ENCODE peak calls at places on chromosomes 5 and 9, in four cellular contexts. R, Y, T and F are unnamed samples. For H3K4me1 and H3K27me3, the result is how much of the 10 kb centered on the place peaks cover.

GRCh38 chr9:125743687-125744428 is 3.3 kb upstream of the PBX3 start:
- DNase-seq in Y (no peak), T (no peak), R (no peak), F (no peak)

GRCh38 chr5:66722653-66723052 is 126.5 kb downstream of the MAST4 start:
- DNase-seq in T (no peak), R (no peak), Y (no peak), F (no peak)

GRCh38 chr9:115649991-115650472 is 503.6 kb upstream of the PAPPA start:
- DNase-seq in R (no peak), T (peak), Y (no peak), F (no peak)

GRCh38 chr5:178398856-178399722 is 166.5 kb upstream of the PHYKPL start:
- DNase-seq in T (no peak), Y (no peak), R (no peak), F (no peak)

GRCh38 chr5:61969347-61969746 is 336.7 kb upstream of the KIF2A start:
- DNase-seq in R (no peak), Y (no peak), T (no peak), F (peak)

GRCh38 chr9:87710448-87710847 is 15.5 kb upstream of the CTSL start:
- DNase-seq in Y (no peak), R (no peak), T (no peak), F (no peak)

GRCh38 chr9:123998278-123998925 is 13.2 kb upstream of the LHX2 start:
- DNase-seq in R (no peak), Y (no peak), T (no peak), F (peak)

GRCh38 chr5:127332250-127332649 is 41.7 kb downstream of the MEGF10 start:
- DNase-seq in Y (no peak), R (no peak), T (no peak), F (peak)

GRCh38 chr9:129052592-129052991 is 16.2 kb downstream of the MIGA2 start:
- DNase-seq in Y (no peak), T (no peak), R (no peak), F (no peak)

GRCh38 chr5:136000937-136001336 is 27.9 kb upstream of the TGFBI start:
- DNase-seq in Y (no peak), R (no peak), T (no peak), F (no peak)

GRCh38 chr9:130893250-130894101 is 3.1 kb downstream of the QRFP start:
- DNase-seq in R (peak), T (no peak), Y (no peak), F (peak)

GRCh38 chr5:18742830-18743229 is 1108.6 kb downstream of the TAF11L14 start:
- DNase-seq in Y (no peak), R (no peak), T (no peak), F (no peak)

GRCh38 chr9:78115073-78115472 is 83.5 kb upstream of the GNAQ start:
- DNase-seq in Y (no peak), T (no peak), R (no peak), F (peak)
- H3K56ac ChIP-seq in Y (no peak), T (no peak), R (no peak), F (no peak)

DNA sequence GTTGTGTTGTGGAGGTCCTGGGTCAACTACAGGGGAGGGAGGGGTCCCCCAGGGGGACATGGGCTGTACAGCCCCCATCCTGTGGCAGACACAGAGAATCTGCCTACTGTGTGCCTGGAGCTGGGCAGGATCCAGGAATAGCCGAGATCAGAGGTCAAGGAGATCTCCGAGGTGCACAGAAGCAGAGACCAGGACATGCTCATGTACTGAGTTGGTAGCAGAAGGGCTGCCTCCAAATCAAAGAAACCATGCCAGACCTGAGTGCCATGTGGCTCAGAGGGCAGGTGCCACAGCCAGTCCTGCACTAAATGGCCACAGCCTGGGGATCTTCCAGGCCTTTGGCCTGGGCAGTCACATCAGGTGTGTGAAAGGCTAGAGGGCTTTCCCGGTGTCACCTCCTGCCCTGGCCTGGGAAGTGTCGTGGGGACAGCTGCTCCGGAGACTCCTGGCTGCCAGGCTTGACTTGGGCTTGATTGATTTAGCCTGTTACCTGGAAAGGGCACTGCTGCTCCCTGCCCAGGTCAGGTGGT is 27.8 kb downstream of the GSN start:
- DNase-seq in Y (no peak), T (no peak), R (no peak), F (no peak)
- H3K4me1 ChIP-seq in Y (under half), T (under half), R (under half), F (under half)

GRCh38 chr5:2755371-2755715 is 3.9 kb upstream of the IRX2 start:
- DNase-seq in R (no peak), Y (no peak), T (no peak), F (no peak)
- H3K27me3 ChIP-seq in R (under half), Y (under half), T (under half), F (under half)

GRCh38 chr5:142944140-142944539 is 174.0 kb downstream of the ARHGAP26 start:
- DNase-seq in Y (no peak), T (peak), R (no peak), F (no peak)

GRCh38 chr5:142947427-142947709 is 177.2 kb downstream of the ARHGAP26 start:
- DNase-seq in Y (no peak), T (no peak), R (no peak), F (no peak)

GRCh38 chr5:142945845-142946244 is 175.7 kb downstream of the ARHGAP26 start:
- DNase-seq in R (no peak), T (no peak), Y (no peak), F (no peak)

GRCh38 chr5:142946547-142947426 is 176.6 kb downstream of the ARHGAP26 start:
- DNase-seq in Y (no peak), R (no peak), T (no peak), F (no peak)

GRCh38 chr5:142945321-142945720 is 175.1 kb downstream of the ARHGAP26 start:
- DNase-seq in Y (no peak), T (no peak), R (no peak), F (no peak)
- H3K56ac ChIP-seq in Y (no peak), T (no peak), R (no peak), F (no peak)